ENCODE peak calls at places on chromosomes 4 and X, in six cellular contexts. One of them, this sample, is unnamed.

GRCh38 chr4:165454426-165454825 is 75.6 kb downstream of the CPE start:
- DNase-seq in COR-L47: no peak
- DNase-seq in fibroblast of the conjunctiva: no peak
- DNase-seq in heart right ventricle: no peak
- DNase-seq in NCI-H2171: no peak
- DNase-seq in ACHN: no peak
- DNase-seq in this sample: no peak

GRCh38 chr4:120893314-120893713 is 29.2 kb downstream of the PRDM5 start:
- DNase-seq in COR-L47: no peak
- DNase-seq in fibroblast of the conjunctiva: no peak
- DNase-seq in heart right ventricle: no peak
- DNase-seq in NCI-H2171: no peak
- DNase-seq in ACHN: no peak
- DNase-seq in this sample: no peak

GRCh38 chr4:122700178-122700725 is 32.3 kb upstream of the BBS12 start:
- DNase-seq in COR-L47: peak
- DNase-seq in fibroblast of the conjunctiva: no peak
- DNase-seq in heart right ventricle: peak
- DNase-seq in NCI-H2171: no peak
- DNase-seq in ACHN: peak
- DNase-seq in this sample: peak

GRCh38 chr4:152729466-152729865 is 49.7 kb upstream of the TMEM154 start:
- DNase-seq in COR-L47: no peak
- DNase-seq in fibroblast of the conjunctiva: no peak
- DNase-seq in heart right ventricle: no peak
- DNase-seq in NCI-H2171: no peak
- DNase-seq in ACHN: no peak
- DNase-seq in this sample: no peak

GRCh38 chrX:149495573-149496071 is 9.5 kb downstream of the IDS start:
- DNase-seq in COR-L47: no peak
- DNase-seq in fibroblast of the conjunctiva: no peak
- DNase-seq in heart right ventricle: no peak
- DNase-seq in NCI-H2171: no peak
- DNase-seq in ACHN: peak
- DNase-seq in this sample: peak

GRCh38 chr4:109294006-109294405 is 8.5 kb downstream of the COL25A1 start:
- DNase-seq in COR-L47: peak
- DNase-seq in fibroblast of the conjunctiva: no peak
- DNase-seq in heart right ventricle: no peak
- DNase-seq in NCI-H2171: no peak
- DNase-seq in ACHN: peak
- DNase-seq in this sample: no peak

GRCh38 chr4:164876680-164877324 is at the start of gene APELA:
- DNase-seq in COR-L47: no peak
- DNase-seq in fibroblast of the conjunctiva: no peak
- DNase-seq in heart right ventricle: no peak
- DNase-seq in NCI-H2171: no peak
- DNase-seq in ACHN: no peak
- DNase-seq in this sample: no peak

GRCh38 chrX:17860179-17860780 is 818 bp downstream of the RAI2 start:
- DNase-seq in COR-L47: no peak
- DNase-seq in fibroblast of the conjunctiva: no peak
- DNase-seq in heart right ventricle: no peak
- DNase-seq in NCI-H2171: no peak
- DNase-seq in ACHN: no peak
- DNase-seq in this sample: no peak

GRCh38 chr4:82587826-82588225 is 26.0 kb upstream of the TMEM150C start:
- DNase-seq in COR-L47: no peak
- DNase-seq in fibroblast of the conjunctiva: no peak
- DNase-seq in heart right ventricle: no peak
- DNase-seq in NCI-H2171: no peak
- DNase-seq in ACHN: no peak
- DNase-seq in this sample: no peak

GRCh38 chr4:79650794-79651431 is 242.9 kb upstream of the GK2 start:
- DNase-seq in COR-L47: no peak
- DNase-seq in fibroblast of the conjunctiva: peak
- DNase-seq in heart right ventricle: no peak
- DNase-seq in NCI-H2171: no peak
- DNase-seq in ACHN: no peak
- DNase-seq in this sample: no peak

GRCh38 chr4:119684463-119684862 is 55.9 kb upstream of the PDE5A start:
- DNase-seq in COR-L47: no peak
- DNase-seq in fibroblast of the conjunctiva: no peak
- DNase-seq in heart right ventricle: no peak
- DNase-seq in NCI-H2171: no peak
- DNase-seq in ACHN: no peak
- DNase-seq in this sample: no peak

GRCh38 chr4:63764400-63764799 is 644.9 kb downstream of the TECRL start:
- DNase-seq in COR-L47: no peak
- DNase-seq in fibroblast of the conjunctiva: no peak
- DNase-seq in heart right ventricle: no peak
- DNase-seq in NCI-H2171: no peak
- DNase-seq in ACHN: no peak
- DNase-seq in this sample: no peak

GRCh38 chr4:174358823-174359222 is 75.1 kb downstream of the CEP44 start:
- DNase-seq in COR-L47: no peak
- DNase-seq in fibroblast of the conjunctiva: no peak
- DNase-seq in heart right ventricle: no peak
- DNase-seq in NCI-H2171: no peak
- DNase-seq in ACHN: peak
- DNase-seq in this sample: no peak

GRCh38 chr4:17284323-17285175 is 227.3 kb downstream of the QDPR start:
- DNase-seq in COR-L47: no peak
- DNase-seq in fibroblast of the conjunctiva: no peak
- DNase-seq in heart right ventricle: no peak
- DNase-seq in NCI-H2171: no peak
- DNase-seq in ACHN: no peak
- DNase-seq in this sample: no peak

GRCh38 chr4:791866-792630 is 33.9 kb downstream of the CPLX1 start:
- DNase-seq in COR-L47: no peak
- DNase-seq in fibroblast of the conjunctiva: no peak
- DNase-seq in heart right ventricle: no peak
- DNase-seq in NCI-H2171: no peak
- DNase-seq in ACHN: peak
- DNase-seq in this sample: no peak

GRCh38 chr4:141074098-141074878 is 59.0 kb downstream of the RNF150 start:
- DNase-seq in COR-L47: no peak
- DNase-seq in fibroblast of the conjunctiva: no peak
- DNase-seq in heart right ventricle: no peak
- DNase-seq in NCI-H2171: no peak
- DNase-seq in ACHN: no peak
- DNase-seq in this sample: no peak

GRCh38 chr4:124483043-124483906 is 229.3 kb downstream of the ANKRD50 start:
- DNase-seq in COR-L47: no peak
- DNase-seq in fibroblast of the conjunctiva: no peak
- DNase-seq in heart right ventricle: no peak
- DNase-seq in NCI-H2171: no peak
- DNase-seq in ACHN: no peak
- DNase-seq in this sample: no peak

GRCh38 chr4:125388653-125389052 is 73.9 kb downstream of the FAT4 start:
- DNase-seq in COR-L47: no peak
- DNase-seq in fibroblast of the conjunctiva: peak
- DNase-seq in heart right ventricle: no peak
- DNase-seq in NCI-H2171: no peak
- DNase-seq in ACHN: peak
- DNase-seq in this sample: no peak

GRCh38 chrX:48835524-48836329 is at the start of gene PCSK1N:
- DNase-seq in COR-L47: peak
- DNase-seq in fibroblast of the conjunctiva: no peak
- DNase-seq in heart right ventricle: no peak
- DNase-seq in NCI-H2171: peak
- DNase-seq in ACHN: no peak
- DNase-seq in this sample: no peak

GRCh38 chr4:105624530-105624929 is 72.1 kb downstream of the ARHGEF38 start:
- DNase-seq in COR-L47: no peak
- DNase-seq in fibroblast of the conjunctiva: no peak
- DNase-seq in heart right ventricle: peak
- DNase-seq in NCI-H2171: no peak
- DNase-seq in ACHN: peak
- DNase-seq in this sample: peak

GRCh38 chr4:57607616-57608150 is 497.5 kb upstream of the IGFBP7 start:
- DNase-seq in COR-L47: no peak
- DNase-seq in fibroblast of the conjunctiva: no peak
- DNase-seq in heart right ventricle: no peak
- DNase-seq in NCI-H2171: no peak
- DNase-seq in ACHN: no peak
- DNase-seq in this sample: no peak

GRCh38 chr4:75158451-75158850 is 225.5 kb downstream of the PARM1 start:
- DNase-seq in COR-L47: no peak
- DNase-seq in fibroblast of the conjunctiva: no peak
- DNase-seq in heart right ventricle: no peak
- DNase-seq in NCI-H2171: no peak
- DNase-seq in ACHN: no peak
- DNase-seq in this sample: no peak

GRCh38 chrX:72080800-72081199 is 50.9 kb downstream of the RTL5 start:
- DNase-seq in COR-L47: no peak
- DNase-seq in fibroblast of the conjunctiva: no peak
- DNase-seq in heart right ventricle: no peak
- DNase-seq in NCI-H2171: no peak
- DNase-seq in ACHN: no peak
- DNase-seq in this sample: no peak

GRCh38 chr4:81648576-81649272 is 177.0 kb upstream of the RASGEF1B start:
- DNase-seq in COR-L47: no peak
- DNase-seq in fibroblast of the conjunctiva: no peak
- DNase-seq in heart right ventricle: no peak
- DNase-seq in NCI-H2171: no peak
- DNase-seq in ACHN: peak
- DNase-seq in this sample: no peak

GRCh38 chr4:63020661-63021060 is 1388.6 kb downstream of the TECRL start:
- DNase-seq in COR-L47: no peak
- DNase-seq in fibroblast of the conjunctiva: no peak
- DNase-seq in heart right ventricle: no peak
- DNase-seq in NCI-H2171: no peak
- DNase-seq in ACHN: no peak
- DNase-seq in this sample: no peak

GRCh38 chr4:66300336-66300934 is 630.1 kb upstream of the EPHA5 start:
- DNase-seq in COR-L47: no peak
- DNase-seq in fibroblast of the conjunctiva: no peak
- DNase-seq in heart right ventricle: no peak
- DNase-seq in NCI-H2171: no peak
- DNase-seq in ACHN: no peak
- DNase-seq in this sample: no peak

GRCh38 chr4:127559981-127560380 is 72.8 kb upstream of the INTU start:
- DNase-seq in COR-L47: no peak
- DNase-seq in fibroblast of the conjunctiva: no peak
- DNase-seq in heart right ventricle: no peak
- DNase-seq in NCI-H2171: no peak
- DNase-seq in ACHN: no peak
- DNase-seq in this sample: no peak

GRCh38 chrX:109632906-109633504 is 8.0 kb upstream of the KCNE5 start:
- DNase-seq in COR-L47: no peak
- DNase-seq in fibroblast of the conjunctiva: peak
- DNase-seq in heart right ventricle: no peak
- DNase-seq in NCI-H2171: no peak
- DNase-seq in ACHN: peak
- DNase-seq in this sample: no peak

GRCh38 chr4:8307714-8308113 is 38.2 kb downstream of the HTRA3 start:
- DNase-seq in COR-L47: no peak
- DNase-seq in fibroblast of the conjunctiva: no peak
- DNase-seq in heart right ventricle: no peak
- DNase-seq in NCI-H2171: no peak
- DNase-seq in ACHN: no peak
- DNase-seq in this sample: no peak

GRCh38 chr4:167897116-167897515 is 195.2 kb upstream of the ANXA10 start:
- DNase-seq in COR-L47: no peak
- DNase-seq in fibroblast of the conjunctiva: peak
- DNase-seq in heart right ventricle: no peak
- DNase-seq in NCI-H2171: no peak
- DNase-seq in ACHN: no peak
- DNase-seq in this sample: no peak

GRCh38 chr4:186149872-186150271 is 41.5 kb upstream of the CYP4V2 start:
- DNase-seq in COR-L47: no peak
- DNase-seq in fibroblast of the conjunctiva: no peak
- DNase-seq in heart right ventricle: peak
- DNase-seq in NCI-H2171: peak
- DNase-seq in ACHN: peak
- DNase-seq in this sample: peak

GRCh38 chr4:54527532-54527931 is 130.2 kb upstream of the KIT start:
- DNase-seq in COR-L47: no peak
- DNase-seq in fibroblast of the conjunctiva: no peak
- DNase-seq in heart right ventricle: no peak
- DNase-seq in NCI-H2171: peak
- DNase-seq in ACHN: no peak
- DNase-seq in this sample: no peak

GRCh38 chr4:25290490-25291067 is 22.0 kb upstream of the ZCCHC4 start:
- DNase-seq in COR-L47: no peak
- DNase-seq in fibroblast of the conjunctiva: no peak
- DNase-seq in heart right ventricle: no peak
- DNase-seq in NCI-H2171: no peak
- DNase-seq in ACHN: no peak
- DNase-seq in this sample: no peak

GRCh38 chr4:109701566-109702399 is 1.5 kb downstream of the CASP6 start:
- DNase-seq in COR-L47: no peak
- DNase-seq in fibroblast of the conjunctiva: no peak
- DNase-seq in heart right ventricle: no peak
- DNase-seq in NCI-H2171: no peak
- DNase-seq in ACHN: peak
- DNase-seq in this sample: no peak

GRCh38 chr4:66750273-66750672 is 795.0 kb downstream of the CENPC start:
- DNase-seq in COR-L47: no peak
- DNase-seq in fibroblast of the conjunctiva: no peak
- DNase-seq in heart right ventricle: no peak
- DNase-seq in NCI-H2171: no peak
- DNase-seq in ACHN: no peak
- DNase-seq in this sample: no peak

GRCh38 chr4:81946996-81947395 is 426.8 kb downstream of the HNRNPD start:
- DNase-seq in COR-L47: no peak
- DNase-seq in fibroblast of the conjunctiva: no peak
- DNase-seq in heart right ventricle: no peak
- DNase-seq in NCI-H2171: no peak
- DNase-seq in ACHN: no peak
- DNase-seq in this sample: no peak

GRCh38 chrX:21408324-21408723 is 34.1 kb downstream of the CNKSR2 start:
- DNase-seq in COR-L47: no peak
- DNase-seq in fibroblast of the conjunctiva: no peak
- DNase-seq in heart right ventricle: no peak
- DNase-seq in NCI-H2171: no peak
- DNase-seq in ACHN: no peak
- DNase-seq in this sample: no peak

GRCh38 chr4:56215138-56215793 is 172.0 kb downstream of the AASDH start:
- DNase-seq in COR-L47: no peak
- DNase-seq in fibroblast of the conjunctiva: no peak
- DNase-seq in heart right ventricle: no peak
- DNase-seq in NCI-H2171: no peak
- DNase-seq in ACHN: no peak
- DNase-seq in this sample: no peak

GRCh38 chrX:115058276-115058675 is 40.9 kb upstream of the IL13RA2 start:
- DNase-seq in COR-L47: no peak
- DNase-seq in fibroblast of the conjunctiva: peak
- DNase-seq in heart right ventricle: peak
- DNase-seq in NCI-H2171: no peak
- DNase-seq in ACHN: no peak
- DNase-seq in this sample: no peak

GRCh38 chrX:19121466-19121865 is 802 bp downstream of the ADGRG2 start:
- DNase-seq in COR-L47: no peak
- DNase-seq in fibroblast of the conjunctiva: no peak
- DNase-seq in heart right ventricle: no peak
- DNase-seq in NCI-H2171: no peak
- DNase-seq in ACHN: no peak
- DNase-seq in this sample: no peak

This sample was measured in gastrocnemius medialis.